ENCODE peak calls at places on chromosome 11, in six cellular contexts. L is neural progenitor cell, N is SK-N-SH, X is kidney, O is neuronal stem cell, U is K562. M is an unnamed sample.
A peak's percentile ranks its signal among the peaks of the same experiment; 100 is the strongest.

GRCh38 chr11:44811841-44812448 is 85.2 kb downstream of the TSPAN18 start:
- DNase-seq in L (no peak), N (no peak), X (no peak), O (no peak), U (no peak), M (no peak)

GRCh38 chr11:110704210-110704864 is 7.9 kb downstream of the ARHGAP20 start:
- DNase-seq in L (no peak), N (no peak), X (no peak), O (no peak), U (no peak), M (no peak)

GRCh38 chr11:12285811-12286222 is 91.6 kb upstream of the PARVA start:
- DNase-seq in L (no peak), N (peak; percentile 11), X (no peak), O (no peak), U (no peak), M (no peak)

GRCh38 chr11:38460429-38460828 is 1862.4 kb upstream of the RAG2 start:
- DNase-seq in L (no peak), N (no peak), X (no peak), O (no peak), U (no peak), M (no peak)

GRCh38 chr11:64834723-64835615 is 9.5 kb downstream of the CDC42BPG start:
- DNase-seq in L (no peak), N (no peak), X (peak; percentile 92), O (no peak), U (no peak), M (no peak)

GRCh38 chr11:58524232-58525036 is 16.5 kb upstream of the OR5B21 start:
- DNase-seq in L (peak; percentile 85), N (peak; percentile 61), X (peak; percentile 68), O (peak; percentile 67), U (peak; percentile 84), M (peak; percentile 88)

GRCh38 chr11:5364214-5364613 is 12.9 kb downstream of the OR51B6 start:
- DNase-seq in L (no peak), N (no peak), X (no peak), O (no peak), U (peak; percentile 29), M (no peak)

GRCh38 chr11:34169664-34170063 is 64.2 kb downstream of the NAT10 start:
- DNase-seq in L (no peak), N (no peak), X (peak; percentile 20), O (no peak), U (no peak), M (no peak)

GRCh38 chr11:706957-707816 is 1.2 kb downstream of the EPS8L2 start:
- DNase-seq in L (peak; percentile 32), N (peak; percentile 68), X (peak; percentile 87), O (no peak), U (no peak), M (peak; percentile 85)

GRCh38 chr11:75523189-75523588 is 2.6 kb downstream of the GDPD5 start:
- DNase-seq in L (no peak), N (no peak), X (no peak), O (no peak), U (no peak), M (no peak)

GRCh38 chr11:35412285-35412684 is 7.1 kb downstream of the SLC1A2 start:
- DNase-seq in L (peak; percentile 56), N (peak; percentile 63), X (no peak), O (no peak), U (peak; percentile 9), M (no peak)

GRCh38 chr11:106695506-106695905 is 322.8 kb downstream of the GUCY1A2 start:
- DNase-seq in L (no peak), N (no peak), X (no peak), O (no peak), U (no peak), M (no peak)

GRCh38 chr11:1546077-1546535 is 26.0 kb downstream of the DUSP8 start:
- DNase-seq in L (no peak), N (no peak), X (peak; percentile 83), O (no peak), U (no peak), M (peak; percentile 80)

GRCh38 chr11:3036419-3036818 is 20.8 kb downstream of the CARS1 start:
- DNase-seq in L (no peak), N (no peak), X (peak; percentile 18), O (no peak), U (no peak), M (no peak)

GRCh38 chr11:35594680-35595079 is 23.6 kb upstream of the FJX1 start:
- DNase-seq in L (no peak), N (no peak), X (no peak), O (no peak), U (no peak), M (no peak)

GRCh38 chr11:122723576-122723975 is 68.1 kb downstream of the UBASH3B start:
- DNase-seq in L (no peak), N (no peak), X (no peak), O (no peak), U (no peak), M (no peak)

GRCh38 chr11:19027829-19028595 is 32.5 kb downstream of the MRGPRX2 start:
- DNase-seq in L (no peak), N (no peak), X (no peak), O (no peak), U (no peak), M (no peak)

GRCh38 chr11:9719949-9720646 is 56.2 kb downstream of the SWAP70 start:
- DNase-seq in L (no peak), N (no peak), X (no peak), O (no peak), U (no peak), M (no peak)

GRCh38 chr11:35330924-35331323 is 88.4 kb downstream of the SLC1A2 start:
- DNase-seq in L (no peak), N (no peak), X (no peak), O (no peak), U (no peak), M (no peak)

GRCh38 chr11:64457416-64458010 is 98.6 kb downstream of the RPS6KA4 start:
- DNase-seq in L (no peak), N (no peak), X (peak; percentile 43), O (no peak), U (no peak), M (no peak)

GRCh38 chr11:31254411-31254810 is 115.1 kb downstream of the DCDC1 start:
- DNase-seq in L (no peak), N (no peak), X (no peak), O (no peak), U (no peak), M (no peak)

GRCh38 chr11:61725632-61726280 is 26.7 kb upstream of the MYRF start:
- DNase-seq in L (no peak), N (no peak), X (no peak), O (no peak), U (no peak), M (no peak)

GRCh38 chr11:61726775-61727174 is 25.7 kb upstream of the MYRF start:
- DNase-seq in L (no peak), N (no peak), X (no peak), O (no peak), U (no peak), M (no peak)

GRCh38 chr11:61720597-61720996 is 31.8 kb upstream of the MYRF start:
- DNase-seq in L (no peak), N (no peak), X (no peak), O (no peak), U (no peak), M (no peak)

GRCh38 chr11:61727401-61727811 is 25.0 kb upstream of the MYRF start:
- DNase-seq in L (no peak), N (no peak), X (no peak), O (no peak), U (no peak), M (no peak)

GRCh38 chr11:61724437-61724836 is 28.0 kb upstream of the MYRF start:
- DNase-seq in L (no peak), N (no peak), X (no peak), O (no peak), U (no peak), M (no peak)
- H3K9ac ChIP-seq in L (no peak overlapping the region), N (no peak overlapping the region), X (no peak overlapping the region), O (peak overlapping the region; percentile 35), U (no peak overlapping the region), M (no peak overlapping the region)

GRCh38 chr11:132504501-132505041 is 1027.7 kb downstream of the OPCML start:
- DNase-seq in L (peak; percentile 22), N (no peak), X (no peak), O (no peak), U (no peak), M (peak; percentile 62)
- H3K9ac ChIP-seq in L (no peak overlapping the region), N (no peak overlapping the region), X (no peak overlapping the region), O (no peak overlapping the region), U (no peak overlapping the region), M (no peak overlapping the region)

GRCh38 chr11:95150977-95151684 is 61.5 kb downstream of the ENDOD1 start:
- DNase-seq in L (peak; percentile 97), N (peak; percentile 78), X (peak; percentile 96), O (peak; percentile 84), U (peak; percentile 87), M (peak; percentile 97)

GRCh38 chr11:95148938-95149337 is 59.3 kb downstream of the ENDOD1 start:
- DNase-seq in L (no peak), N (no peak), X (no peak), O (no peak), U (peak; percentile 68), M (no peak)

GRCh38 chr11:95147364-95147905 is 57.8 kb downstream of the ENDOD1 start:
- DNase-seq in L (no peak), N (peak; percentile 85), X (no peak), O (no peak), U (peak; percentile 95), M (no peak)

GRCh38 chr11:95148421-95148820 is 58.8 kb downstream of the ENDOD1 start:
- DNase-seq in L (no peak), N (no peak), X (no peak), O (no peak), U (no peak), M (no peak)

DNA sequence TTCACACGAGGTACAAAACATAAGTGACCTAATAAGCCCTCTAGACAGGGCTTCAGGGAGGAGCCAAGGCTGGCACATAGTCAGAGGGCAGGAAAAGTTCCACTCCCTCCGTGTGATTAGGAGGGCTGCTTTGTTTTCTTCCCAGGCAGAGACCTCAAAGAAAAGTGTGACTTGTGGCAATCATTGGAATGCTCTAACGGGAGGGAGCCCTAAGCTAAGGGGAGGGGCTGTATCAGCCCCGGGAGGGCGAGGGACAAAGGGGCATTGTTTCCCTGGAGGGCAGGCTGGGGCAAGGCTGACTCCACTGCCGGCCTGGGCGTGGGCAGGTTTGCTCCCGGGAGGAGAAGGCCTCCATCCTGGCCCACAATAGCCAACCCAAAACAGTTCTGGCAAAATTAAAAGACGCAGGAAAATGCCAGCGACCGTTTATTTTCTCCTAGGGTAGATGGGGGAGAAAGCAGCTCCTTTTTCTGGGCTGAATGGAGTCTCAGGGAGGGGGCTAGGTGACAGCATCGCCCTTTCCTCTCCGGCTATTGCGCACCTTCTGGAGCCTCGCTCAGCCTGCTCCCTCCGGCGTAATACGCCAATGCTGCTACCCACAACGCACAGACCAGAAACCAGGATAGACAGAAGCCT is 60.1 kb downstream of the ENDOD1 start:
- DNase-seq in L (peak; percentile 90), N (no peak), X (peak; percentile 87), O (peak; percentile 79), U (no peak), M (peak; percentile 86)
- H3K9ac ChIP-seq in L (no peak overlapping the region), N (no peak overlapping the region), X (peak overlapping the region; percentile 58), O (no peak overlapping the region), U (peak overlapping the region; percentile 54), M (peak overlapping the region; percentile 35)

DNA sequence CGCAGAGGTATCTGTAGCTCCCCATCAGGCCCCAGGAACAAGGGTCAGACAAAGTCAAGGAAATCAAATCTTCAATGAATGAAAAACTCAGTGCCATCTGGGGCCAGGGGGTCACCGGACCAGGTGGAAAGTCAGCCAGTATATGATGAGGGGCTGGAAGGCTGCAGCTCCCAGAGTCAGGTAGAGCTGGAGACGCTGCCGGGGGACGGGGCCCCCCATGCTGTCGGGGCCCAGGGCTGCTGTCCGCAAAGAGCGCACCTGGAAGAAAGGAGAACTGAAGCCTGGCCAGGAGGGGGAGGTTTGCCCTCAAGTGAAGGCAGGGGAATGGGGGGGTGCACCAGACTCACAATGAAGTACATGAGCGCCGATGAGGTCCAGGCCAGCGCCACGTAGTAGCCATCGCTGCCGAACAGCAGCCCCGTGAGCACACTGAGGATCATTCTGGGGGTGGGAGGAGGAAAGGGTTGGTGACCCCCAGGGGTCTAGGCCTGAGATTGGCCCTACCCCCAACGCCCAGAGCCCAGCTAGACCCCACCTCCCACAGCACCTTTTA is 4.3 kb downstream of the YIF1A start:
- DNase-seq in L (no peak), N (no peak), X (no peak), O (no peak), U (no peak), M (no peak)
- H3K9ac ChIP-seq in L (no peak overlapping the region), N (no peak overlapping the region), X (no peak overlapping the region), O (no peak overlapping the region), U (no peak overlapping the region), M (no peak overlapping the region)